ENCODE peak calls at places on chromosomes 12 and 14, in six cellular contexts. One of them, this sample, is unnamed.

GRCh38 chr12:46959484-46959883 is 119.9 kb upstream of the PCED1B start:
- DNase-seq in tibial artery: no peak
- DNase-seq in stimulated activated CD4-positive, alpha-beta T cell treated with anti-CD3 and anti-CD28 coated beads, TNF-alpha, amount 100 ng/mL, for 48 hours: no peak
- DNase-seq in right atrium auricular region: no peak
- DNase-seq in AG09319: peak; percentile 38
- DNase-seq in adrenal gland: no peak
- DNase-seq in this sample: no peak

GRCh38 chr12:30805959-30806358 is 51.2 kb upstream of the CAPRIN2 start:
- DNase-seq in tibial artery: no peak
- DNase-seq in right atrium auricular region: no peak
- DNase-seq in AG09319: no peak
- DNase-seq in stimulated activated CD4-positive, alpha-beta T cell treated with anti-CD3 and anti-CD28 coated beads, TNF-alpha, amount 100 ng/mL, for 48 hours: no peak
- DNase-seq in adrenal gland: no peak
- DNase-seq in this sample: no peak

GRCh38 chr14:50303744-50304471 is 8.1 kb downstream of the L2HGDH start:
- DNase-seq in stimulated activated CD4-positive, alpha-beta T cell treated with anti-CD3 and anti-CD28 coated beads, TNF-alpha, amount 100 ng/mL, for 48 hours: no peak
- DNase-seq in AG09319: peak; percentile 62
- DNase-seq in right atrium auricular region: no peak
- DNase-seq in adrenal gland: no peak
- DNase-seq in tibial artery: no peak
- DNase-seq in this sample: peak; percentile 60

GRCh38 chr14:49303952-49304516 is 282.1 kb downstream of the RPS29 start:
- DNase-seq in right atrium auricular region: no peak
- DNase-seq in stimulated activated CD4-positive, alpha-beta T cell treated with anti-CD3 and anti-CD28 coated beads, TNF-alpha, amount 100 ng/mL, for 48 hours: no peak
- DNase-seq in tibial artery: no peak
- DNase-seq in AG09319: no peak
- DNase-seq in adrenal gland: peak; percentile 23
- DNase-seq in this sample: no peak

GRCh38 chr12:84807249-84807648 is 105.3 kb downstream of the SLC6A15 start:
- DNase-seq in stimulated activated CD4-positive, alpha-beta T cell treated with anti-CD3 and anti-CD28 coated beads, TNF-alpha, amount 100 ng/mL, for 48 hours: no peak
- DNase-seq in adrenal gland: no peak
- DNase-seq in AG09319: no peak
- DNase-seq in right atrium auricular region: no peak
- DNase-seq in tibial artery: no peak
- DNase-seq in this sample: no peak

GRCh38 chr12:123966596-123966995 is 6.0 kb downstream of the CCDC92 start:
- DNase-seq in stimulated activated CD4-positive, alpha-beta T cell treated with anti-CD3 and anti-CD28 coated beads, TNF-alpha, amount 100 ng/mL, for 48 hours: no peak
- DNase-seq in AG09319: no peak
- DNase-seq in tibial artery: no peak
- DNase-seq in right atrium auricular region: no peak
- DNase-seq in adrenal gland: no peak
- DNase-seq in this sample: no peak

GRCh38 chr14:81435578-81436295 is 35.6 kb upstream of the STON2 start:
- DNase-seq in tibial artery: peak; percentile 69
- DNase-seq in stimulated activated CD4-positive, alpha-beta T cell treated with anti-CD3 and anti-CD28 coated beads, TNF-alpha, amount 100 ng/mL, for 48 hours: no peak
- DNase-seq in right atrium auricular region: peak; percentile 66
- DNase-seq in adrenal gland: peak; percentile 27
- DNase-seq in AG09319: no peak
- DNase-seq in this sample: peak; percentile 50

GRCh38 chr12:118777550-118777949 is 203.8 kb upstream of the SRRM4 start:
- DNase-seq in tibial artery: no peak
- DNase-seq in right atrium auricular region: no peak
- DNase-seq in stimulated activated CD4-positive, alpha-beta T cell treated with anti-CD3 and anti-CD28 coated beads, TNF-alpha, amount 100 ng/mL, for 48 hours: no peak
- DNase-seq in AG09319: no peak
- DNase-seq in adrenal gland: no peak
- DNase-seq in this sample: no peak

GRCh38 chr12:6273209-6273928 is 37.1 kb upstream of the PLEKHG6 start:
- DNase-seq in tibial artery: no peak
- DNase-seq in AG09319: no peak
- DNase-seq in stimulated activated CD4-positive, alpha-beta T cell treated with anti-CD3 and anti-CD28 coated beads, TNF-alpha, amount 100 ng/mL, for 48 hours: no peak
- DNase-seq in adrenal gland: no peak
- DNase-seq in right atrium auricular region: no peak
- DNase-seq in this sample: no peak

GRCh38 chr14:54207476-54207875 is 189.3 kb upstream of the CDKN3 start:
- DNase-seq in AG09319: no peak
- DNase-seq in tibial artery: no peak
- DNase-seq in adrenal gland: no peak
- DNase-seq in stimulated activated CD4-positive, alpha-beta T cell treated with anti-CD3 and anti-CD28 coated beads, TNF-alpha, amount 100 ng/mL, for 48 hours: no peak
- DNase-seq in right atrium auricular region: no peak
- DNase-seq in this sample: no peak

GRCh38 chr14:52694761-52695480 is 437 bp downstream of the ERO1A start:
- DNase-seq in tibial artery: peak; percentile 74
- DNase-seq in right atrium auricular region: no peak
- DNase-seq in AG09319: no peak
- DNase-seq in adrenal gland: peak; percentile 38
- DNase-seq in stimulated activated CD4-positive, alpha-beta T cell treated with anti-CD3 and anti-CD28 coated beads, TNF-alpha, amount 100 ng/mL, for 48 hours: peak; percentile 41
- DNase-seq in this sample: no peak

GRCh38 chr14:70350078-70350477 is 9.4 kb downstream of the COX16 start:
- DNase-seq in AG09319: no peak
- DNase-seq in tibial artery: no peak
- DNase-seq in stimulated activated CD4-positive, alpha-beta T cell treated with anti-CD3 and anti-CD28 coated beads, TNF-alpha, amount 100 ng/mL, for 48 hours: no peak
- DNase-seq in right atrium auricular region: no peak
- DNase-seq in adrenal gland: no peak
- DNase-seq in this sample: no peak